ENCODE peak calls at places on chromosome 1, in ten cellular contexts. L is posterior cingulate gyrus, S is non-pigmented ciliary epithelial cell, Q is EL, V is GM18507, Y is cardiac septum, C is EH, E is globus pallidus, G is head of caudate nucleus, H is bronchial epithelial cell. K is an unnamed sample.

GRCh38 chr1:88916883-88917282 is 25.5 kb upstream of the GTF2B start:
- DNase-seq in Q (no peak), S (no peak), C (no peak), Y (no peak), H (no peak), E (no peak), V (no peak), G (no peak), L (no peak), K (no peak)

GRCh38 chr1:211328866-211329265 is 2.2 kb downstream of the TRAF5 start:
- DNase-seq in Q (no peak), Y (no peak), S (no peak), V (no peak), C (no peak), L (no peak), H (no peak), E (no peak), G (no peak), K (no peak)

GRCh38 chr1:3771108-3772026 is 1.2 kb upstream of the SMIM1 start:
- DNase-seq in Y (no peak), G (no peak), E (no peak), C (no peak), H (no peak), S (no peak), Q (no peak), L (no peak), V (no peak), K (no peak)

GRCh38 chr1:56389813-56390539 is 189.4 kb downstream of the PLPP3 start:
- DNase-seq in G (no peak), L (no peak), H (peak), E (no peak), S (no peak), Q (no peak), V (no peak), Y (no peak), C (peak), K (no peak)

GRCh38 chr1:29052951-29053350 is 70.8 kb downstream of the TMEM200B start:
- DNase-seq in V (no peak), Y (no peak), L (no peak), E (no peak), G (no peak), Q (no peak), S (no peak), C (no peak), H (no peak), K (no peak)

GRCh38 chr1:119435061-119435460 is 20.1 kb downstream of the HSD3B2 start:
- DNase-seq in S (no peak), E (no peak), L (no peak), H (peak), Q (no peak), Y (no peak), G (no peak), V (no peak), C (no peak), K (no peak)

GRCh38 chr1:24923485-24924113 is 6.5 kb downstream of the RUNX3 start:
- DNase-seq in S (no peak), Q (no peak), V (no peak), G (no peak), C (no peak), Y (no peak), H (no peak), L (no peak), E (no peak), K (no peak)

GRCh38 chr1:110535985-110536384 is 17.0 kb upstream of the KCNA10 start:
- DNase-seq in H (no peak), Y (no peak), Q (no peak), V (no peak), S (no peak), E (no peak), G (no peak), C (peak), L (no peak), K (no peak)

GRCh38 chr1:115761601-115762302 is 6.8 kb downstream of the CASQ2 start:
- DNase-seq in Y (no peak), L (no peak), V (no peak), E (no peak), Q (no peak), C (no peak), G (no peak), S (no peak), H (peak), K (no peak)

GRCh38 chr1:66271904-66272254 is 262.1 kb upstream of the SGIP1 start:
- DNase-seq in H (peak), L (peak), Y (peak), V (no peak), C (peak), S (no peak), G (peak), Q (peak), E (peak), K (peak)

GRCh38 chr1:116951175-116951935 is 41.6 kb downstream of the PTGFRN start:
- DNase-seq in L (no peak), V (no peak), C (peak), Y (no peak), E (no peak), S (peak), Q (peak), G (no peak), H (peak), K (peak)

GRCh38 chr1:245197911-245198379 is 43.2 kb downstream of the KIF26B start:
- DNase-seq in Y (no peak), V (no peak), C (peak), E (no peak), Q (peak), H (peak), S (peak), G (peak), L (no peak), K (no peak)

GRCh38 chr1:72177711-72178110 is 104.6 kb downstream of the NEGR1 start:
- DNase-seq in E (no peak), H (peak), L (no peak), V (no peak), S (no peak), Y (no peak), G (no peak), Q (no peak), C (peak), K (no peak)

GRCh38 chr1:198560093-198560638 is 19.7 kb upstream of the ATP6V1G3 start:
- DNase-seq in Y (no peak), V (no peak), E (no peak), L (no peak), Q (no peak), G (no peak), H (peak), C (peak), S (no peak), K (no peak)

GRCh38 chr1:39230261-39231190 is 26.0 kb downstream of the MACF1 start:
- DNase-seq in E (no peak), Q (peak), C (peak), V (no peak), Y (no peak), L (no peak), S (no peak), G (no peak), H (no peak), K (peak)

GRCh38 chr1:152398812-152399698 is 15.0 kb downstream of the CRNN start:
- DNase-seq in S (no peak), Q (peak), Y (no peak), G (no peak), V (no peak), E (no peak), L (no peak), H (peak), C (peak), K (no peak)

GRCh38 chr1:53643881-53644390 is 95.0 kb downstream of the GLIS1 start:
- DNase-seq in V (no peak), E (no peak), Y (peak), H (no peak), G (no peak), Q (no peak), L (no peak), S (no peak), C (no peak), K (no peak)